ENCODE peak calls at places on chromosomes 16 and 17, in seven cellular contexts. W is GM12892, J is transverse colon, B is HCT116, O is prostate gland, R is sigmoid colon, L is upper lobe of left lung. C is an unnamed sample.

GRCh38 chr16:86906608-86907007 is 328.3 kb downstream of the FOXL1 start:
- DNase-seq in W (no peak), J (no peak), B (no peak), O (no peak), R (no peak), L (no peak), C (no peak)

GRCh38 chr17:15453246-15453645 is 14.2 kb downstream of the CDRT4 start:
- DNase-seq in W (no peak), J (no peak), B (no peak), O (no peak), R (no peak), L (no peak), C (no peak)

GRCh38 chr17:1244606-1245012 is 25.6 kb upstream of the BHLHA9 start:
- DNase-seq in W (no peak), J (no peak), B (no peak), O (no peak), R (no peak), L (no peak), C (no peak)

GRCh38 chr17:80126449-80126715 is 20.5 kb downstream of the EIF4A3 start:
- DNase-seq in W (no peak), J (no peak), B (no peak), O (no peak), R (peak), L (no peak), C (no peak)

GRCh38 chr16:89476379-89476778 is 14.0 kb downstream of the ANKRD11 start:
- DNase-seq in W (no peak), J (no peak), B (no peak), O (peak), R (no peak), L (no peak), C (no peak)

GRCh38 chr16:83899272-83899897 is 470 bp downstream of the MLYCD start:
- DNase-seq in W (peak), J (peak), B (no peak), O (no peak), R (peak), L (peak), C (no peak)

GRCh38 chr17:81322271-81323082 is 27.4 kb upstream of the SLC38A10 start:
- DNase-seq in W (peak), J (no peak), B (peak), O (no peak), R (no peak), L (peak), C (no peak)

GRCh38 chr16:88377961-88378360 is 4.8 kb upstream of the ZNF469 start:
- DNase-seq in W (no peak), J (no peak), B (no peak), O (no peak), R (peak), L (peak), C (no peak)

GRCh38 chr17:28056276-28056620 is 13.8 kb downstream of the NLK start:
- DNase-seq in W (no peak), J (no peak), B (no peak), O (no peak), R (no peak), L (no peak), C (no peak)

GRCh38 chr16:11379420-11379819 is 34.2 kb downstream of the RMI2 start:
- DNase-seq in W (peak), J (no peak), B (no peak), O (no peak), R (peak), L (no peak), C (no peak)

GRCh38 chr17:56597495-56597990 is 4.0 kb downstream of the NOG start:
- DNase-seq in W (no peak), J (no peak), B (no peak), O (no peak), R (no peak), L (peak), C (no peak)

GRCh38 chr17:21351366-21352065 is 24.6 kb upstream of the KCNJ12 start:
- DNase-seq in W (no peak), J (peak), B (no peak), O (no peak), R (peak), L (no peak), C (no peak)

GRCh38 chr16:49463529-49463928 is 89.9 kb downstream of the C16orf78 start:
- DNase-seq in W (peak), J (peak), B (no peak), O (no peak), R (peak), L (no peak), C (peak)

GRCh38 chr17:19238167-19238505 is 970 bp downstream of the EPN2 start:
- DNase-seq in W (no peak), J (peak), B (no peak), O (peak), R (peak), L (peak), C (no peak)

GRCh38 chr16:89842471-89843408 is 14.5 kb downstream of the SPIRE2 start:
- DNase-seq in W (no peak), J (no peak), B (no peak), O (no peak), R (no peak), L (peak), C (no peak)

GRCh38 chr16:4535627-4536108 is 2.9 kb downstream of the CDIP1 start:
- DNase-seq in W (no peak), J (no peak), B (no peak), O (no peak), R (no peak), L (no peak), C (no peak)

GRCh38 chr17:49488612-49489011 is 6.5 kb upstream of the NGFR start:
- DNase-seq in W (no peak), J (no peak), B (no peak), O (no peak), R (no peak), L (no peak), C (no peak)

GRCh38 chr16:5041604-5042133 is 7.9 kb upstream of the NAGPA start:
- DNase-seq in W (no peak), J (no peak), B (peak), O (no peak), R (no peak), L (no peak), C (no peak)

GRCh38 chr17:28725660-28726395 is at the start of gene TLCD1:
- DNase-seq in W (peak), J (peak), B (no peak), O (peak), R (peak), L (peak), C (no peak)

GRCh38 chr16:28133666-28134065 is 70.2 kb upstream of the GSG1L start:
- DNase-seq in W (no peak), J (no peak), B (no peak), O (no peak), R (no peak), L (no peak), C (no peak)

DNA sequence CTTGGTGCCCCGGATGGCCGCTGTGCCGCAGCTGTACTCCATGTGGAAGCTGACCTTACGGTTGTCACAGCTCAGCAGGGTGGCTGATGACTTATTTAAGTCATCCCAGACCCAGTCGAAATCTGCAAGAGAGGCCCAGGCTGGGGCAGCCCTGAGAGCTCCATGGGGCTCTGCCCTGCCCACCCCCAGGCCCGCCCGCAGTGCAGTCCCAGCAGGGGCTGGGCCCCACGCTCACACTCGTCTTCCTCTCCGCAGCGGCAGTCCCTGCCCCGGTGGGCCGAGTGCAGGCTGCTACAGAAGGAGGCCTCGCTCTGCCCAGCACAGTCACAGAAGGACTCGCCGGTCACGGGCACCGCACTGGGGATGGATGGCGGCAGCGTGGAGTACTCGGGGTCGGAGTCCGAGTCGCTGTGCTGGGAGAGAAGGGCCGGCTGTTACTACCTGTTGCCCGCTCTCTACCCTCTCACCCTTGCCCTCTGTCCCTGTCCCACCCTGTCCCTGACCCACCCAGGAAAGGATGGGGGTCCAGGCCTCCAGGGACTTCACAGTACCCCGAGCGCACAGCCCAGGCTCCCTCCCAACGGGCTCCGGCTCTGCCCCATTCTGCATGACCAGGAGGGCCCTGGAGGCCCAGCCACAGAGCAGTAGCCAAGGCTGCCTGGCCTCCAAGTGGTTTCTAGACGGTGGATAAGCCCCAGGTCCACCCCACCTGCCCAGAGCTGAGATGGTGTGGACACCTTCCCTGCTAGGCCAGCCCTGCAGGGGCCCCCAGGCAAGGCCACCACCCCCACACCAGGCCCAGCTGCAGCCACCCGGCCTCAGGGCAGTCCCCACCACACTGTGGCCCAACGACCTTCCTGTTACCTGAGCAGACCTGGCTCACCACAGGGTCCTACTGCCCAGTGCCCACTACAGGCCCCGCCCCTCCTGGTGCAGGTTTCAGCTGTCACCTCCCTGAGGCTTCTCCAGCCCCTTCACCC is 3.9 kb downstream of the SPSB3 start:
- DNase-seq in W (no peak), J (peak), B (no peak), O (no peak), R (no peak), L (peak), C (no peak)
- TF ChIP-seq POLR2A in W (no peak), J (no peak), B (peak), O (no peak), R (no peak), L (no peak), C (no peak)

GRCh38 chr17:42459256-42459982 is 741 bp downstream of the ATP6V0A1 start:
- DNase-seq in W (no peak), J (peak), B (no peak), O (peak), R (peak), L (no peak), C (no peak)

GRCh38 chr17:42458497-42459255 is at the start of gene ATP6V0A1:
- DNase-seq in W (peak), J (peak), B (peak), O (peak), R (peak), L (peak), C (peak)

GRCh38 chr17:42453544-42453943 is 5.1 kb upstream of the ATP6V0A1 start:
- DNase-seq in W (no peak), J (no peak), B (no peak), O (no peak), R (no peak), L (no peak), C (no peak)

GRCh38 chr17:42457107-42457787 is 1.4 kb upstream of the ATP6V0A1 start:
- DNase-seq in W (no peak), J (no peak), B (no peak), O (no peak), R (no peak), L (no peak), C (no peak)

DNA sequence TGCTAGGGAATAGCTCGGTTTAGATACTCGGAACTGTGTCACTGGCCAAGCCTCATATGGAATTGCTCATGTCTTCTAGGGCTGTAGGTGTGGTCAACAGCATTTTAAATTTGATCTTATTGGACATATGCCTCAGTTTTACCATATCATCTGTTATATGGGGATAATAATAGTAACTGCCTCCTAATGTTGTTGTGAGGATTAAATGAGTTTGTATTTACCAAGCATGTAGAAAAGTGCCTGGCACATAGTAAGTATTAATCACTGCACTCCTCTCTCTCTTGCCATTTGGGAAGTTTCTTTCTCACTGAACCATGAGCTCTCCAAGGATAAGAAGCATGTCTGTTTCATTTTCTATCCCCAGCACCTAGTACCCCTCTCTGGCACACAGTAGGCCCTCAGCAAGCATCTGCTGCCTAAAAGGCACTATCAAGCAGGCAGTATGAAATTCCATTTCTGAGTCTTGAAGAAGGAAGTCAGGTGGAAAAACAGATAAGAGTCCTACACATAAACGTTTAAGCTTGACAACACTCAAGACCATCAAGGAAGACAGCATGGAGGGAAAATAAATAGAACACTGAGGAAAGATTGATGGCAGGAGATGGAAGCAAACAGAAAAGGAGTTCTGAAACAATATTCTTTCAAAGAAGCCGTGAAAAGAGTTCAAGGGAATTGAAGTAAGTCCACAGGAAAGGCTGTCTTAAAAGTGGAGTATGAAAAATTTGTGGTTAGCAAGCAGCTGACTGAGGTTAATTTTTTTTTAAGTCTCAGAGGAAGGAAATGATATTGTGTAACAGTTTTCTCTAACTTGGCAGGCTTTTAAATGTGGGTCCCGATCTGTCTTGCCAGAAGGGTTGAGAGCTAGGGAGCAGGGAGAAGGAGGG is 2.2 kb upstream of the ATP6V0A1 start:
- DNase-seq in W (no peak), J (no peak), B (no peak), O (no peak), R (no peak), L (no peak), C (no peak)
- TF ChIP-seq POLR2AphosphoS5 in W (no peak), J (no peak), B (no peak), O (peak), R (peak), L (peak), C (peak)

DNA sequence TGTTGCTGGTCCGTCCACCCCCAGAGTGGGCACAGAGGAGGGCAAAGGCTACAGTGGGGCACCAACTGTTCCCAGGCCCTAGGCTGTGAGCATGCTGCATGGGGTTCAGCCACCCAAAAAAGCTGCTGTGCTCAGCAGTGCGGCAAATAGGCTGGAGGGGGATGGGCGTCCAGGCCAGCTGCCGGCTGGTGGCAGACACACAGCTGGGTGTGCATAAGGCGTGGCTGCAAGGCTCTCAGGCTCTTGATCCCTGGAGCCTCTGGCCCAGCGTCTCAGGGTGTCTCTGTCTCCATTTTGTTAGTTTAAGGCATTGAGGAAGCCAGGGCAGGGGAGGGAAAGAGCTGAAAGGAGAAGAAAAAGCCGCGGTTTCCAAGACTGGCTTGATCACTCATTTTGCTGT is 8.8 kb downstream of the RPL19 start:
- DNase-seq in W (peak), J (peak), B (no peak), O (no peak), R (no peak), L (no peak), C (no peak)
- TF ChIP-seq POLR2A in W (no peak), J (no peak), B (no peak), O (no peak), R (no peak), L (no peak), C (no peak)

GRCh38 chr17:51046527-51047384 is 73.9 kb downstream of the SPAG9 start:
- DNase-seq in W (no peak), J (peak), B (no peak), O (peak), R (peak), L (no peak), C (peak)
- TF ChIP-seq POLR2AphosphoS5 in W (no peak), J (peak), B (no peak), O (peak), R (peak), L (no peak), C (no peak)

GRCh38 chr16:67608367-67608766 is 36.6 kb upstream of the CARMIL2 start:
- DNase-seq in W (peak), J (no peak), B (no peak), O (no peak), R (no peak), L (no peak), C (no peak)
- TF ChIP-seq POLR2A in W (no peak), J (no peak), B (no peak), O (no peak), R (no peak), L (no peak), C (no peak)

DNA sequence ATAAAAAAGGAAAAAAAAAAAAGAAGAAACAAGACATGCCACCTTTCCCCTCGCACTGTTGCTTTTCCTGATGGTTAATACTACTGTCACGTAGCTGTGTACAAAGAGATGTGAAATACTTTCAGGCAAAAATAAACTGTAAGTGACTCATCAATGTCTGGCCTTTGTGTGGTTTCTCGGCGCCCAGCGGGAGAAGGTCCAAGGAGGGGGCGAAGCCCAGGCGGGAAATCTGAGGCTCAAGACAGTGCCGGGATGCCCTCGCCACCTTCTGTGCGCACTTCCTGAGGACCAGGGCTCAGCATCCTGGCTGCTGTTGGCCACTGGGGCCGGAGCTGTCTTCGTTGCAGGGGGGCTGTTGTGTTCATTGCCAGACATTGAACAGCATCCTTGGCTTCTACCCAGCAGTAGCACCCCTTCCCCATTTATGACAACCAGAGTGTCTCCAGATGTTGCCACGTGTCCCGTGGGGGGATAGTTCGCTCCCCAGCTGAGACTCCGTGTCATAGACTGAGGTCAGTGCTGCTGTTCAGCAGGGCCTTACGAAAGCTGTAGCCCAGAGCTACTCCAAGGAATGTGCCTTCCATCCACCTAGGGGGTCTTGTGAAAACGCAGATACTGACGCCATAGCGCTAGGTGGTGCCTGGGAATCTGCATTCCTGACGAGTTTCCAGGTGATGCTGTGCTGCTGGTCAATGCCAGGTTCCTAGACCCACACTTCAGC is 67.3 kb upstream of the PLCG2 start:
- DNase-seq in W (no peak), J (peak), B (peak), O (no peak), R (peak), L (no peak), C (no peak)
- TF ChIP-seq POLR2AphosphoS5 in W (no peak), J (peak), B (peak), O (peak), R (peak), L (peak), C (peak)

DNA sequence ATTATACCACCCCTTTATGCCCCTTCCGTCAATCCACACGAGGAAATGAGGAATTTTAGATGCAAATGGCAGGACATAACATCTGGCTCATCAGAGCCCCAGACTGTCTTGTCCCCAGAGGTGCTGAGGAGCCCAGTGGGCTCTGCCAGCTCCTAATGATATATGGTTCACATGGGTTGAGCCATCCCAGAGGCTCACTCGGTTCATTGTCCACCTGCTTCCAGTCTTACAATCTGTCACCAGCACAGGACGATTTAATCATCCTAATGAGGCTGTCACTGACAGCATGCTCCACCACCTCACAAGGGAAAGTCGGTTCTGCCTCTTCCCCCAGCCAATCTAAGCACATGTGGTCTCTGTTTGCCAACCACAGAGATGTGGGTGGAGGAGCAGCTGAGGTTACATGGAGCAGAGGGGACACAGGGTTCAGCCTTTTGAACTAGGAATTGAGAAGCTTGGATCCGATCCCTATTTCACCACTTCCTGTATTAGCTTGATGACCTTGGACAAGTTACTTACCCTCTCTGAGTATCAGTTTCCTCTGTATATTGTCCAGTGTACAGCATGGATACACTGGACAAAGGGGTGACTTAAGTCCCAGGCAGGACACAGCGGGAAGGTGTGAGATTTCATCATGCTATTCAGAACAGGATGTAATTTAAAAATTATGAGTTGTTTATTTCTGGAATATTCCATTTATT is 27.0 kb upstream of the DHX8 start:
- DNase-seq in W (no peak), J (peak), B (no peak), O (no peak), R (peak), L (no peak), C (no peak)
- TF ChIP-seq POLR2A in W (no peak), J (no peak), B (no peak), O (no peak), R (no peak), L (no peak), C (no peak)

GRCh38 chr17:65100316-65101140 is 36.6 kb upstream of the RGS9 start:
- DNase-seq in W (peak), J (peak), B (peak), O (peak), R (peak), L (peak), C (no peak)
- TF ChIP-seq POLR2AphosphoS5 in W (peak), J (no peak), B (no peak), O (no peak), R (peak), L (no peak), C (peak)

C was measured in vagina.